ENCODE peak calls at places on chromosomes 5 and 9, in six cellular contexts. W, K, C, G, J and L are unnamed samples.

GRCh38 chr5:6714221-6715041 is 1.2 kb downstream of the TENT4A start:
- DNase-seq in W (no peak), K (peak), C (no peak), G (peak), J (no peak), L (peak)

GRCh38 chr5:9112520-9113291 is 433.2 kb downstream of the SEMA5A start:
- DNase-seq in W (peak), K (no peak), C (no peak), G (no peak), J (peak), L (no peak)

GRCh38 chr9:131707677-131708612 is 31.9 kb downstream of the RAPGEF1 start:
- DNase-seq in W (peak), K (no peak), C (no peak), G (no peak), J (peak), L (peak)

GRCh38 chr5:172766287-172767104 is 4.5 kb downstream of the DUSP1 start:
- DNase-seq in W (peak), K (no peak), C (no peak), G (no peak), J (peak), L (peak)

GRCh38 chr5:175246242-175246891 is 197.6 kb downstream of the DRD1 start:
- DNase-seq in W (peak), K (no peak), C (peak), G (no peak), J (peak), L (peak)

GRCh38 chr9:92525306-92525705 is 10.5 kb downstream of the ECM2 start:
- DNase-seq in W (peak), K (no peak), C (no peak), G (no peak), J (peak), L (peak)

GRCh38 chr5:36733183-36733582 is 126.8 kb downstream of the SLC1A3 start:
- DNase-seq in W (no peak), K (no peak), C (no peak), G (no peak), J (no peak), L (no peak)

GRCh38 chr9:121567142-121568100 is 67.8 kb upstream of the GGTA1 start:
- DNase-seq in W (no peak), K (no peak), C (no peak), G (no peak), J (no peak), L (peak)

GRCh38 chr5:82808960-82809359 is 268.2 kb downstream of the TMEM167A start:
- DNase-seq in W (peak), K (no peak), C (no peak), G (no peak), J (no peak), L (no peak)

GRCh38 chr5:174560861-174561260 is 163.5 kb upstream of the MSX2 start:
- DNase-seq in W (no peak), K (no peak), C (no peak), G (no peak), J (peak), L (no peak)

GRCh38 chr9:90915693-90916092 is 114.1 kb downstream of the SYK start:
- DNase-seq in W (peak), K (peak), C (no peak), G (peak), J (no peak), L (peak)

GRCh38 chr5:31237159-31237558 is 43.7 kb downstream of the CDH6 start:
- DNase-seq in W (peak), K (no peak), C (no peak), G (no peak), J (no peak), L (peak)

GRCh38 chr5:149121145-149121544 is 20.1 kb upstream of the ABLIM3 start:
- DNase-seq in W (no peak), K (no peak), C (no peak), G (no peak), J (no peak), L (no peak)

GRCh38 chr9:137432687-137433348 is 8.3 kb downstream of the ENTPD8 start:
- DNase-seq in W (no peak), K (no peak), C (no peak), G (no peak), J (no peak), L (no peak)

GRCh38 chr9:121055642-121056143 is 5.6 kb upstream of the C5 start:
- DNase-seq in W (no peak), K (peak), C (no peak), G (peak), J (no peak), L (peak)

GRCh38 chr5:132506094-132506692 is 15.6 kb upstream of the IRF1 start:
- DNase-seq in W (peak), K (peak), C (no peak), G (peak), J (peak), L (peak)

GRCh38 chr9:72169185-72169584 is 19.9 kb downstream of the GDA start:
- DNase-seq in W (no peak), K (peak), C (no peak), G (no peak), J (no peak), L (no peak)

GRCh38 chr5:56088967-56089829 is 94.4 kb upstream of the IL6ST start:
- DNase-seq in W (no peak), K (no peak), C (peak), G (no peak), J (peak), L (peak)

GRCh38 chr5:137073192-137073591 is 425.9 kb downstream of the SPOCK1 start:
- DNase-seq in W (no peak), K (no peak), C (no peak), G (no peak), J (peak), L (peak)

GRCh38 chr5:129977810-129978209 is 73.5 kb downstream of the CHSY3 start:
- DNase-seq in W (no peak), K (peak), C (no peak), G (no peak), J (no peak), L (no peak)

DNA sequence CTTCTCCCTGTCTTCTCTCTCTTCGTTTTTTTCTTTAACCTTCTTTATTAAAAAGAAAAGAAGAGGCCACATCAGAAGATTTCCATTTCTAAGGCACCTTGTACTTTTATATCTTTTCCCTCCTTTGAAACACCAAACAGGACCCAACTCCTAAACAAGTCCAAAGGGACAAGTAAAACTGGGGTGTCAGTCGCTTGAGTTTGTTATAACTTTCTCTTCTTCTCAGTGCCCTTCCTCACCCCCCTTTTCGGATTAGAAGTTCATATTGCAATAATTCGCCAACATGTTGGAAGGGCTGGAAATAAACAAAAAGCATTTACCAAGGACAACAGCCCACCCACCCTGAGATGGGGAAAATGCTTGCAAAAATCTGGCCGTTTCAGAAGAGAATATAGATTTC is 148.9 kb upstream of the KLF4 start:
- DNase-seq in W (no peak), K (no peak), C (no peak), G (no peak), J (no peak), L (peak)
- TF ChIP-seq EZH2 in W (no peak), K (no peak), C (no peak), G (no peak), J (no peak), L (no peak)

GRCh38 chr9:110579763-110580255 is 268 bp upstream of the SVEP1 start:
- DNase-seq in W (peak), K (no peak), C (no peak), G (peak), J (peak), L (peak)
- TF ChIP-seq EZH2 in W (no peak), K (no peak), C (no peak), G (no peak), J (no peak), L (no peak)

GRCh38 chr9:134737842-134738580 is 96.4 kb downstream of the COL5A1 start:
- DNase-seq in W (no peak), K (no peak), C (no peak), G (no peak), J (no peak), L (no peak)

GRCh38 chr9:134739660-134739968 is 98.0 kb downstream of the COL5A1 start:
- DNase-seq in W (no peak), K (no peak), C (no peak), G (no peak), J (no peak), L (no peak)

GRCh38 chr9:134736791-134737489 is 95.3 kb downstream of the COL5A1 start:
- DNase-seq in W (no peak), K (no peak), C (no peak), G (no peak), J (no peak), L (no peak)

GRCh38 chr9:134740071-134740470 is 98.5 kb downstream of the COL5A1 start:
- DNase-seq in W (no peak), K (no peak), C (no peak), G (no peak), J (no peak), L (no peak)

DNA sequence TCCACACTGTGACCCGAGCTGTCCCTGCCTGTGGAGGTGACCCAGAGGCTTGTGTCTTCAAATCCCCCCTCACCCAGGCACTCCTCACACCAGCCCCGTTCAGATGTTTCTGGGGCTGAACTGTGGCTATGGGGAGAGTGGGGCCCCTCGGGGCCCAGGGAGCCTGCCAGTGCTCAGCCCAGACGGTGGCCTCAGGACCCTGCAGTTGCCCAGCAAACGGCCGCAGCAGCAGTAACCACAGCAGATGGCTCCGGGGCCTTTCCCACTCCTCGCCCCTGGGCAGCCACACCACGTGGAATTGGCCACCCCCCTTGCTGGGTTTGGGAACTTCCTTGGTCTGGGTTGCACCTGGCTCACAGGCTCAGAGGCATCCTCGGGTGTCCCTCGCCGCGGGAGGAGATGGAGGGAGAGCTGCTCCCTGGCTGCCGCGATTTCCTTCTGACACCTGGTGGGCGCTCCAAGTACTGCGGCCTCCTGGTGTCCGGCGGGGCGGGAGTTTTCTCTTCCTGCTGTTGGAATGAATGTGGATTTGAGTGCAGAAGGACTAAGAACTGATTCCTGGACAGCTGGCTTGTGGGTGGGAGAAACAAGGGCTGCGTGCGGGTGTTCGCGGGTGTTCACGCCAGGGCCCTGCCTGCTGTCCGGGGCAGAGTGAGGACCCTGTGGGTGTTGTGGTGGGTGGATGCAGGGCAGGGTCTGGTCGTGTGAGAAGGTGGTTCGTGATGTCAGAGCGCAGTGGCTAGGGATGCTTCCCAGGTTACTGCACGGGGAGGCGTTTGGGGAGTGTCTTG is 97.5 kb downstream of the COL5A1 start:
- DNase-seq in W (peak), K (no peak), C (no peak), G (peak), J (no peak), L (peak)
- TF ChIP-seq EZH2 in W (no peak), K (no peak), C (no peak), G (no peak), J (no peak), L (no peak)

GRCh38 chr5:123085638-123086286 is 3.3 kb upstream of the PRDM6 start:
- DNase-seq in W (no peak), K (no peak), C (no peak), G (no peak), J (no peak), L (no peak)
- TF ChIP-seq EZH2 in W (no peak), K (no peak), C (no peak), G (no peak), J (peak), L (no peak)

DNA sequence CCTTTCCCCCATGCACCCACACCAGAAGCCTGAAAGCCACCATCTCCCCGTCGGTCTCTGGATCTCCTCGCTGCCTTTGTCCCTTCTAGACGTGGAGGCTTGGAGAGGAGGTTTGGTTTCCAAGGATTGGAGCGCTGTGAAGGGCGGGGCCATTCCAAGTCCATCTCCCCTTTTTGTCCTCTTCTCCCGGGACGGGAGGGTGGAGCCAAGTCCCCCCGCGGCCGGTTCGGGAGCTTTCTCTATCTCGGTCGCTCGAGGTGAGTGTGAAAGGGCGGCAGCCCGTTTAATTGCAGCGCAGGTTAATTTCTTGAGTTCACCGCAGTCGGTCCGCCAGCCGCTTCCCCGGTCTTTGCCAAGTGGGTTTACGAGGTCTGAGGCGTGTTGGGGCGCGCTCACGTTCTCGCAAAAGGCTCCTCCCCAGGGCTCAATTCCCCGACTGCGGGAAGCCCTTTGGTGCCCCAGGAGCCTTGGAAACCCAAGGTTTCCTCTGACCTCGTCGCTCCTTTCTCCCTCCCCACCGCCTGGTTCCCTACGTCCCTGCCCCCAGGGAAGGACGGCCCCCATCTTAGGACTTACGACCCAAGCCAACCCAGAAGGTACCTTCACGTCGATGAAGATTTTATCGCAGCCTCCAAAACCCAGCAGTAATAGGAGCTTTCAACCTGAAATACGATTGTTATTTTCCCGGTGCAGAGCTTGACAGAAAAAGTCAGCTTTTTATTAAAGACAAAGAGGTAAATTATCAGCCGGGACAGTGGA is 2.8 kb upstream of the ZNF462 start:
- DNase-seq in W (peak), K (no peak), C (no peak), G (peak), J (peak), L (no peak)
- TF ChIP-seq EZH2 in W (no peak), K (no peak), C (no peak), G (no peak), J (peak), L (peak)